ENCODE peak calls at places on chromosomes 7 and 10, in ten cellular contexts. M is SJCRH30; S is right atrium auricular region; O is CD8-positive, alpha-beta T cell; B is mesendoderm; R is H9; X is OCI-LY7; T is A549; K is cardiac muscle cell; C is fibroblast of lung. P is an unnamed sample. For H3K4me1, the result is how much of the 10 kb centered on the place peaks cover.

GRCh38 chr10:51397695-51398094 is 301.7 kb downstream of the CSTF2T start:
- DNase-seq in R (no peak), B (no peak), X (no peak), T (no peak), K (no peak), O (no peak), C (peak), S (peak), M (no peak), P (peak)

GRCh38 chr10:58531084-58531695 is 18.5 kb downstream of the BICC1 start:
- DNase-seq in R (peak), O (no peak), X (peak), T (peak), C (peak), B (peak), K (peak), S (no peak), M (peak), P (peak)

GRCh38 chr7:20301311-20301939 is 29.3 kb upstream of the ITGB8 start:
- DNase-seq in X (no peak), O (no peak), K (no peak), S (no peak), M (no peak), C (peak), B (no peak), R (no peak), T (peak), P (no peak)

GRCh38 chr10:71059059-71059818 is 153.1 kb upstream of the UNC5B start:
- DNase-seq in T (no peak), R (no peak), K (no peak), O (no peak), B (no peak), X (no peak), M (no peak), C (no peak), S (no peak), P (no peak)

GRCh38 chr10:124307531-124308350 is 111.0 kb downstream of the OAT start:
- DNase-seq in M (no peak), C (no peak), O (no peak), X (no peak), R (no peak), B (no peak), S (no peak), T (no peak), K (no peak), P (no peak)

GRCh38 chr10:123133511-123133910 is 2.3 kb upstream of the HMX3 start:
- DNase-seq in X (no peak), S (no peak), R (no peak), B (peak), T (no peak), C (no peak), K (no peak), M (no peak), O (no peak), P (no peak)

GRCh38 chr7:107815254-107815882 is 12.3 kb upstream of the SLC26A3 start:
- DNase-seq in T (no peak), K (no peak), O (no peak), S (no peak), B (no peak), M (no peak), X (no peak), R (no peak), C (no peak), P (no peak)

GRCh38 chr7:110010379-110010778 is 1080.5 kb upstream of the LRRN3 start:
- DNase-seq in B (peak), C (no peak), K (no peak), S (no peak), R (no peak), M (no peak), T (no peak), X (no peak), O (no peak), P (no peak)

GRCh38 chr10:117004627-117005453 is at the start of gene SHTN1:
- DNase-seq in R (peak), S (peak), X (no peak), M (peak), C (peak), T (peak), B (peak), K (peak), O (no peak), P (peak)

GRCh38 chr10:72285972-72286521 is 12.3 kb downstream of the DDIT4 start:
- DNase-seq in M (no peak), S (no peak), K (no peak), T (peak), O (no peak), X (no peak), B (no peak), R (no peak), C (no peak), P (no peak)

GRCh38 chr10:87925570-87925969 is 62.1 kb downstream of the PTEN start:
- DNase-seq in M (peak), S (no peak), B (no peak), K (no peak), X (no peak), R (no peak), C (peak), O (no peak), T (no peak), P (no peak)

GRCh38 chr10:6055929-6056328 is 6.2 kb downstream of the IL2RA start:
- DNase-seq in T (no peak), R (no peak), K (no peak), X (no peak), M (no peak), B (no peak), C (no peak), S (no peak), O (no peak), P (no peak)

GRCh38 chr7:33757563-33758165 is 147.7 kb upstream of the BMPER start:
- DNase-seq in B (no peak), R (no peak), K (peak), S (no peak), C (peak), X (peak), O (no peak), T (peak), M (no peak), P (no peak)

GRCh38 chr10:93503075-93503474 is 6.7 kb downstream of the CEP55 start:
- DNase-seq in T (no peak), C (no peak), X (no peak), R (no peak), B (no peak), K (peak), M (peak), S (no peak), O (no peak), P (no peak)

GRCh38 chr10:122911889-122912484 is 1.6 kb downstream of the FAM24A start:
- DNase-seq in R (peak), K (peak), M (peak), O (peak), X (peak), S (no peak), C (peak), T (peak), B (peak), P (peak)

GRCh38 chr10:77285529-77286182 is 352.0 kb downstream of the KCNMA1 start:
- DNase-seq in S (no peak), T (no peak), K (no peak), M (no peak), B (peak), O (no peak), R (no peak), C (no peak), X (no peak), P (no peak)

DNA sequence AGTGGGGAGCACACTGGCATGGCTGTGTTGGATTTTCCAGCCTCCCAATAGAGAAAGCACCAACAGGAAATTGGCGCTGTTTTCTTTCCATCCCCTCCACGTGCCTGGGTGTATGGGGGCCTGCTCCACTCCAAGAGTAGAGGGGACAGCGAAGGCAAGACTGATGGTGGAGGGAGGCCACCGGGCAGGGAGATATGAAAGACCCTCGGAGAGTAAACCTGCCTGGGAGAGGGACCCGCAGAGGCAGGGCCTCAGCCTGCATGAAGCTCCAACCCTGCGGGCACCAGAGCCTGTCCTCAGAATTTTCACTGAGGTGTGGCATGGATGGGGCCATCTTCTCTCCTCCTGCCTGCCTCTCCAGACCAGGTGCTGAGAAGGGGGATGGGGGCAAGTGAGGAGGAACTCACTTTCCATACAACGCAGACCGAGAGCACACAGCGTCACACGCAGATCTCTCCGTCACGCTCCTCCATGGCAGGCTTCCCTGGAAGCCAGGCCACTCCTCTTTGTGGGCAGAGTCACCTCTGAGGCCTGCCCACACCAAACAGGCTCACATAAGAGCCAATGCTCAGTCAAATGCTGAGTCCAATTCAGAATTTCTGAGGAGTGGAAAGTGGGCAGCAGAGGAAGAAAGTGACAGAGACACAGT is 18.8 kb downstream of the ANXA11 start:
- DNase-seq in M (no peak), X (peak), S (no peak), C (no peak), R (no peak), T (no peak), K (no peak), B (peak), O (no peak), P (no peak)
- H3K4me1 ChIP-seq in M (under half), X (half or more), S (half or more), C (under half), R (under half), T (under half), K (under half), B (under half), O (half or more), P (half or more)

GRCh38 chr10:86580549-86580886 is 58.9 kb upstream of the WAPL start:
- DNase-seq in X (peak), R (no peak), M (no peak), T (no peak), O (no peak), C (no peak), B (no peak), S (no peak), K (no peak), P (no peak)
- H3K4me1 ChIP-seq in X (under half), R (under half), M (under half), T (under half), O (under half), C (under half), B (under half), S (under half), K (under half), P (under half)

DNA sequence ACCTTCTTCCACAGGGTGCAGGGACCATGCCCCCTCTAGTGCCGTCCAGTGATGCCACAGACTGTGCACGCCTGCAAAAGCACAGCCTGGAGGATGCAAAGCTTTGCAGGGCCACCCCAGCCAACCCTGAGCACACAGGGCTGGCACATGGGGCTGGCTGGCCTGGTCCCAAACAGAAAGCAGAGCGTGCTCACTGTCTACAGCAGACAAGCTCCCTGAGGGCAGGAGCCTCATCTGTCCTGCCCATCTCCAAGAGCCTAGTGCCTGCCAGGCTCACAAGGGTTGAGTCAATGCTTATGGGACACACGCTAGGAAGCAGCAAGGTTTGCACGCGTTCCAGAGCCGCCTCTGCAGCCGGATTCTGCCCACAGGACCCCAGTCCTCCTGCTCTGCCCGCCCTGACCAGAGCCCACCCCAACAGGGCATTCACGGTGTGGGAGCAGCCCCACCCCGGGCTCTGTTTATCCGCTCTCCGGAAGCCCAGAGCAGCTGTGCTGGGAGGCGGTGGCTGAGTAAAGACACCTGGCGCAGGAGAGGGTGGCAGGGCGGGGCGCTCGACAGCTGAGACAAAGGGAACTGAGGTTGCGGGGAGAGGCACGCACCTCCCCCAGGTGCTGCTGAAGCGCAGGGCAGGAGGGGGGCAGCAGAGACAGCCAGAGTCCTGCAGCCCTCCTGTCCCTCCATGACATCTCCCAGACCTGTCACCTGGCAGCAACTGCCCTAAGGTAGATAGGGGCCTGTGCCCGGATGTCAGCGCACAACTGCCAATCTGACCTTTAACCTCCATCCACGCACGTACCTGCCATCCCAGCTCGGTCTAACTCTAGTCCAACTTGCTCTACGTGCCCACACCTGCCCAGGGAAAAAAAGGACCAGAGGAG is 4.3 kb downstream of the KCNH2 start:
- DNase-seq in O (no peak), C (no peak), K (no peak), S (no peak), T (no peak), X (peak), R (peak), B (no peak), M (no peak), P (peak)
- H3K4me1 ChIP-seq in O (under half), C (under half), K (half or more), S (half or more), T (under half), X (half or more), R (under half), B (under half), M (under half), P (half or more)

DNA sequence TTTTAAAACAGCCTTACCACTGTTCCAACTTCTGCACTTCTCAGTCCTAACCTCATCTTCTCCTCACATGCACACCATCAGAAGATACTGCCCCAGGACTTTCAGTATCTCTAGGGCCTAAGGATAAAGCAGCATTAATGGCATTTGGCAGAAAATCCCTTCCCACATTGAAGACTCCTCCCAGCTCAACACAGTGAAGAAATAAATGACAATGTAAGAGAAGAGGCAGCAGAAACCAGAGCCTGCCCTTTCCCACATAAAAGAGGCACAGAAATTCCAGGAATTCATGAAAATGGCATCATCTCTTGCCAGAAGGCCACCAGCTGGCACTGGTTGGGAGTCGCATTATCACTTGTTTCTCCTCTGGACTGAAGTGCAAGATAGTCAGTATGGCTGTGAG is 3.7 kb downstream of the GCC1 start:
- DNase-seq in T (no peak), B (no peak), K (no peak), R (no peak), S (no peak), M (no peak), X (no peak), O (no peak), C (no peak), P (no peak)
- H3K4me1 ChIP-seq in T (under half), B (under half), K (under half), R (under half), S (half or more), M (under half), X (under half), O (half or more), C (under half), P (under half)

P was measured in transverse colon.